ENCODE peak calls at places on chromosomes 13 and 19, in six cellular contexts. R, B, S, V, D and X are unnamed samples.
A peak's percentile ranks its signal among the peaks of the same experiment; 100 is the strongest.

GRCh38 chr13:97139704-97140103 is 82.4 kb upstream of the MBNL2 start:
- DNase-seq in R (no peak), B (no peak), S (no peak), V (no peak), D (no peak), X (no peak)

GRCh38 chr19:7637374-7638256 is 705 bp downstream of the STXBP2 start:
- DNase-seq in R (peak; percentile 59), B (peak; percentile 21), S (no peak), V (peak; percentile 56), D (no peak), X (peak; percentile 33)

GRCh38 chr19:36564391-36564790 is 8.7 kb downstream of the ZNF529 start:
- DNase-seq in R (no peak), B (no peak), S (no peak), V (no peak), D (no peak), X (no peak)

GRCh38 chr13:94701313-94702180 is 10.8 kb downstream of the SOX21 start:
- DNase-seq in R (no peak), B (no peak), S (no peak), V (no peak), D (no peak), X (no peak)

GRCh38 chr19:24140099-24140498 is 53.1 kb downstream of the ZNF254 start:
- DNase-seq in R (no peak), B (no peak), S (peak; percentile 55), V (no peak), D (no peak), X (no peak)

GRCh38 chr13:36475468-36475867 is 43.2 kb downstream of the CCNA1 start:
- DNase-seq in R (no peak), B (no peak), S (peak; percentile 7), V (no peak), D (no peak), X (no peak)

GRCh38 chr13:102700088-102701031 is 5.5 kb upstream of the METTL21C start:
- DNase-seq in R (no peak), B (no peak), S (no peak), V (no peak), D (no peak), X (no peak)

GRCh38 chr13:53068841-53069520 is 40.4 kb downstream of the OLFM4 start:
- DNase-seq in R (no peak), B (no peak), S (no peak), V (no peak), D (no peak), X (no peak)

GRCh38 chr13:112616586-112617381 is 28.8 kb upstream of the TUBGCP3 start:
- DNase-seq in R (peak; percentile 27), B (no peak), S (peak; percentile 51), V (peak; percentile 44), D (no peak), X (no peak)

GRCh38 chr13:79987323-79987722 is 353.6 kb downstream of the SPRY2 start:
- DNase-seq in R (no peak), B (no peak), S (no peak), V (no peak), D (no peak), X (no peak)

GRCh38 chr19:16789238-16789637 is 40.0 kb upstream of the SIN3B start:
- DNase-seq in R (no peak), B (no peak), S (no peak), V (no peak), D (no peak), X (no peak)

GRCh38 chr13:21676611-21677021 is 5.7 kb downstream of the FGF9 start:
- DNase-seq in R (peak; percentile 59), B (no peak), S (no peak), V (peak; percentile 28), D (no peak), X (no peak)

GRCh38 chr19:11496391-11497163 is 9.1 kb downstream of the ZNF653 start:
- DNase-seq in R (peak; percentile 72), B (peak; percentile 39), S (peak; percentile 84), V (peak; percentile 58), D (peak; percentile 57), X (peak; percentile 21)

GRCh38 chr19:5850189-5850588 is 1.1 kb downstream of the FUT3 start:
- DNase-seq in R (peak; percentile 65), B (no peak), S (no peak), V (no peak), D (no peak), X (no peak)

GRCh38 chr13:40403509-40404241 is 262.8 kb downstream of the FOXO1 start:
- DNase-seq in R (no peak), B (no peak), S (no peak), V (no peak), D (no peak), X (no peak)

GRCh38 chr13:35814573-35814972 is 316.6 kb downstream of the DCLK1 start:
- DNase-seq in R (no peak), B (no peak), S (no peak), V (no peak), D (no peak), X (no peak)

GRCh38 chr13:89383891-89384290 is 1712.7 kb downstream of the SLITRK5 start:
- DNase-seq in R (no peak), B (no peak), S (no peak), V (no peak), D (no peak), X (no peak)

GRCh38 chr13:64591981-64592380 is 2638.2 kb downstream of the PCDH9 start:
- DNase-seq in R (no peak), B (no peak), S (no peak), V (no peak), D (no peak), X (no peak)

GRCh38 chr19:46610851-46611770 is 10.0 kb downstream of the CALM3 start:
- DNase-seq in R (no peak), B (no peak), S (no peak), V (no peak), D (no peak), X (no peak)

DNA sequence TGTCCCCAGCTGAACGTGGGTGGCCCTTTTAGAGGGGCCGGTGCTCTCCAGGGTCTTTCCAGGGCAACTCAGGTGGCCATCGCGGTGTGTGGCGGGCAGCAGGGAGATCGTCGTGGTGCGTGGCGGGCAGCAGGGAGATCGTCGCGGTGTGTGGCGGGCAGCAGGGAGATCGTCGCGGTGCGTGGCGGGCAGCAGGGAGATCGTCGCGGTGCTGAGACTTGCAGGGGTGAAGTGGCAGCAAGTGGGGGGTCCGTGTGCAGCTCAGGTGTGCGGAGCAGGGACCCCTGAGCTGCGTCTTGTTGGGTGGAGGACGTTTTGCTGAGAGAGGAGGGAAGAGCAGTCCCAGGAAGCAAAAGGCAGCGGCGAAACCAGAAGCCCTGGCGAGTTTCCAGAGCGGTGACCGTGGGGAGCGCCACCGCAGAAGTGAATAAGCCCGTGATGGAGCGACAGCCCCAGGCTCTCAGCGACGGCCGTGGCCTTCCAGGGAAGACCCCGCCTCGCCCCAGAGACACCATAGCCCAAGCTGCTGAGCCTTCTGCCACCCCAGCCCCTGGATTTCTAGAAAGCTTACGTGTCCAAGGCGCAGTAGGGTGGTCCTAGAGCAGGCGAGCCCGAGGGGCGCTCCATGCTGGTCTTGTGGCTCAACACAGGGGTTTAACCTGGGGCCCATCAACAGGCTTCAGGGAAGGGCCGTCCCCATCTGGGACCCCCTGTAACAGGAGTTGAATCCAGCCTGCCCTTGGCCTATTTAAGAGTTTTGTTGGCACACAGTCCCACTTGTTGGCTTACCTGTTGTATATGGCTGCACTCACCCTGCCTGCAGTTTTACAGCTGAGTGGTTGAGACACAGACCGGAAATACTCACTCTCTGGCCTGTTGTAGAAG is 5.4 kb downstream of the NCLN start:
- DNase-seq in R (no peak), B (no peak), S (no peak), V (no peak), D (no peak), X (no peak)
- H3K27ac ChIP-seq in R (no peak overlapping the region), B (no peak overlapping the region), S (no peak overlapping the region), V (no peak overlapping the region), D (no peak overlapping the region), X (no peak overlapping the region)

GRCh38 chr13:98575876-98576214 is 1.1 kb downstream of the STK24 start:
- DNase-seq in R (no peak), B (no peak), S (no peak), V (no peak), D (no peak), X (no peak)

GRCh38 chr13:98577823-98578285 is 947 bp upstream of the STK24 start:
- DNase-seq in R (no peak), B (no peak), S (peak; percentile 7), V (no peak), D (no peak), X (no peak)

GRCh38 chr13:98576963-98577822 is at the start of gene STK24:
- DNase-seq in R (peak; percentile 72), B (peak; percentile 57), S (peak; percentile 56), V (peak; percentile 77), D (peak; percentile 42), X (peak; percentile 65)

GRCh38 chr13:98575009-98575866 is 1.7 kb downstream of the STK24 start:
- DNase-seq in R (no peak), B (no peak), S (no peak), V (no peak), D (no peak), X (no peak)

DNA sequence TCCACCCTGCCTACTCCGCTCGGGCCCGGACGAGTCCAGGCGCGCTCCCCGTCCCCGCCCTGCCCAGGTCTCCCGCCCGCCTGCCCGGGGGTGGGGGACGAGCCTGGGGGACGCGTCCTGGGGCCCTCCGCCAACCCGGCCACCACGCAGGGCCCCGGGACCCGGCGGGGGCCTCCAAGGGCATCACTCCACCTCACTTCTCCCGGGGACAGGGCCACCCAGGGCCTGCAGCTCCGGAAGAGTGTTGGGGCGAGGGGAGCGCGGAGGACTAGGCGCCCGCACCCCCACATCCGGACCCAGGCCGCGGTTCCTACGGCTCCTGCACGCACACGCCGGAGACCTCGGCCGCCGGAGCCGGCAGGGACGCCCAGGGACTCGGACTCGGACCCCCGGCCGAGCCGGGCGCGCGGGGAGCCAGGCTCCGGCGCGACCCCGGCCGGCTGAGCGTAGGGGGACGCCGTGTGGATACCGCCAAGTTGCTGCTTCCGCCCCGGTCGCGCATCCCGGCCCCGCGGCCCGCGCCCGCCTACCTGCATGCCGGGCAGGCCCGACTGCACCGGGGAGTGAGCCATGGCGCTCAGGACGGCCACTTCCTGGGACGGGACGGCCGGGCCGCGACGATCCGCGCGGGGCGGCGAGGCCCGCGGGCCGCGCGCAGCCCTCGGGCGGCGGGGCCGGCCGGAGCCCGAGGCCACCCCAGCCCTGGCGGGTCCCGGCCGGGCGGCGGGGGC is 527 bp downstream of the STK24 start:
- DNase-seq in R (peak; percentile 67), B (peak; percentile 35), S (peak; percentile 12), V (peak; percentile 51), D (peak; percentile 36), X (peak; percentile 72)
- H3K4me1 ChIP-seq in R (peaks cover 19% of the 10 kb centered on the region), B (peaks cover 39% of the 10 kb centered on the region), S (peaks cover 43% of the 10 kb centered on the region), V (peaks cover 9% of the 10 kb centered on the region), D (peaks cover 32% of the 10 kb centered on the region), X (peaks cover 4% of the 10 kb centered on the region)

GRCh38 chr19:43906774-43907173 is 28.3 kb downstream of the ZNF45 start:
- DNase-seq in R (no peak), B (no peak), S (no peak), V (no peak), D (no peak), X (no peak)
- H3K9me3 ChIP-seq in R (no peaks in the 10 kb centered on the region), B (peaks cover 30% of the 10 kb centered on the region), S (peaks cover 92% of the 10 kb centered on the region), V (no peaks in the 10 kb centered on the region), D (peaks cover 55% of the 10 kb centered on the region), X (no peaks in the 10 kb centered on the region)

GRCh38 chr19:49800771-49801170 is 12.3 kb downstream of the FUZ start:
- DNase-seq in R (no peak), B (no peak), S (no peak), V (no peak), D (no peak), X (no peak)

GRCh38 chr19:49801401-49801888 is 11.6 kb downstream of the FUZ start:
- DNase-seq in R (no peak), B (no peak), S (no peak), V (no peak), D (no peak), X (no peak)

GRCh38 chr19:49803529-49803856 is 9.6 kb downstream of the FUZ start:
- DNase-seq in R (no peak), B (no peak), S (no peak), V (no peak), D (no peak), X (no peak)

GRCh38 chr19:49801966-49802661 is 11.0 kb downstream of the FUZ start:
- DNase-seq in R (peak; percentile 79), B (no peak), S (peak; percentile 77), V (peak; percentile 68), D (peak; percentile 99), X (peak; percentile 86)

GRCh38 chr19:49802836-49803528 is 10.1 kb downstream of the FUZ start:
- DNase-seq in R (no peak), B (no peak), S (no peak), V (no peak), D (no peak), X (no peak)
- H3K27ac ChIP-seq in R (no peak overlapping the region), B (no peak overlapping the region), S (no peak overlapping the region), V (no peak overlapping the region), D (no peak overlapping the region), X (no peak overlapping the region)